ENCODE peak calls at places on chromosome 19, in four cellular contexts. U, P, S and C are unnamed samples.

GRCh38 chr19:13154911-13155471 is 4.8 kb downstream of the IER2 start:
- DNase-seq in P (peak), U (peak), S (no peak), C (peak)

GRCh38 chr19:17337675-17338439 is 504 bp downstream of the GTPBP3 start:
- DNase-seq in P (no peak), U (no peak), S (no peak), C (no peak)

GRCh38 chr19:29810504-29810871 is 1.3 kb upstream of the CCNE1 start:
- DNase-seq in P (peak), S (peak), U (no peak), C (no peak)

GRCh38 chr19:50551713-50552187 is 16.5 kb downstream of the LRRC4B start:
- DNase-seq in S (no peak), U (no peak), P (no peak), C (no peak)

GRCh38 chr19:56321981-56322558 is 7.4 kb upstream of the ZSCAN5A start:
- DNase-seq in P (no peak), S (no peak), U (no peak), C (no peak)

GRCh38 chr19:51200071-51200470 is 24.8 kb upstream of the CD33 start:
- DNase-seq in P (no peak), U (no peak), S (no peak), C (no peak)

GRCh38 chr19:6068711-6069110 is 41.6 kb downstream of the RFX2 start:
- DNase-seq in P (no peak), U (no peak), S (no peak), C (no peak)

GRCh38 chr19:31126236-31126635 is 223.0 kb downstream of the TSHZ3 start:
- DNase-seq in S (no peak), U (no peak), P (no peak), C (no peak)

GRCh38 chr19:38303517-38304351 is at the start of gene C19orf33:
- DNase-seq in P (peak), U (no peak), S (peak), C (no peak)

GRCh38 chr19:21402303-21402985 is 5.5 kb downstream of the ZNF493 start:
- DNase-seq in U (no peak), S (no peak), P (no peak), C (no peak)

GRCh38 chr19:37936166-37936565 is 29.2 kb downstream of the SIPA1L3 start:
- DNase-seq in S (no peak), U (no peak), P (peak), C (no peak)

GRCh38 chr19:11091343-11092153 is 2.3 kb downstream of the LDLR start:
- DNase-seq in P (peak), S (no peak), U (peak), C (no peak)

GRCh38 chr19:53388168-53388567 is 6.8 kb upstream of the ZNF765 start:
- DNase-seq in U (no peak), P (no peak), S (no peak), C (no peak)

GRCh38 chr19:51066393-51066792 is 1.5 kb upstream of the KLK13 start:
- DNase-seq in U (no peak), P (no peak), S (no peak), C (no peak)

GRCh38 chr19:8304841-8305621 is 3.1 kb downstream of the CD320 start:
- DNase-seq in S (no peak), P (peak), U (no peak), C (peak)

GRCh38 chr19:35154535-35155406 is at the start of gene FXYD5:
- DNase-seq in S (no peak), P (peak), U (peak), C (peak)

GRCh38 chr19:4090351-4091220 is 23.9 kb upstream of the ZBTB7A start:
- DNase-seq in P (no peak), U (no peak), S (no peak), C (no peak)

GRCh38 chr19:4089400-4089908 is 22.8 kb upstream of the ZBTB7A start:
- DNase-seq in P (peak), U (no peak), S (no peak), C (no peak)

GRCh38 chr19:4089946-4090345 is 23.2 kb upstream of the ZBTB7A start:
- DNase-seq in S (no peak), U (no peak), P (no peak), C (no peak)

GRCh38 chr19:4088065-4088679 is 21.5 kb upstream of the ZBTB7A start:
- DNase-seq in U (no peak), P (no peak), S (no peak), C (no peak)

GRCh38 chr19:4088975-4089374 is 22.3 kb upstream of the ZBTB7A start:
- DNase-seq in P (no peak), U (no peak), S (no peak), C (no peak)
- H3K4me3 ChIP-seq in P (no peak), U (no peak), S (no peak), C (no peak)

GRCh38 chr19:49472936-49473335 is 1.1 kb upstream of the FLT3LG start:
- DNase-seq in P (no peak), S (no peak), U (no peak), C (no peak)

GRCh38 chr19:49475995-49476880 is 2.2 kb downstream of the FLT3LG start:
- DNase-seq in U (no peak), P (no peak), S (no peak), C (peak)

GRCh38 chr19:49473868-49474544 is at the start of gene FLT3LG:
- DNase-seq in S (no peak), U (peak), P (peak), C (peak)

GRCh38 chr19:49474545-49474930 is 523 bp downstream of the FLT3LG start:
- DNase-seq in S (no peak), U (no peak), P (no peak), C (no peak)

DNA sequence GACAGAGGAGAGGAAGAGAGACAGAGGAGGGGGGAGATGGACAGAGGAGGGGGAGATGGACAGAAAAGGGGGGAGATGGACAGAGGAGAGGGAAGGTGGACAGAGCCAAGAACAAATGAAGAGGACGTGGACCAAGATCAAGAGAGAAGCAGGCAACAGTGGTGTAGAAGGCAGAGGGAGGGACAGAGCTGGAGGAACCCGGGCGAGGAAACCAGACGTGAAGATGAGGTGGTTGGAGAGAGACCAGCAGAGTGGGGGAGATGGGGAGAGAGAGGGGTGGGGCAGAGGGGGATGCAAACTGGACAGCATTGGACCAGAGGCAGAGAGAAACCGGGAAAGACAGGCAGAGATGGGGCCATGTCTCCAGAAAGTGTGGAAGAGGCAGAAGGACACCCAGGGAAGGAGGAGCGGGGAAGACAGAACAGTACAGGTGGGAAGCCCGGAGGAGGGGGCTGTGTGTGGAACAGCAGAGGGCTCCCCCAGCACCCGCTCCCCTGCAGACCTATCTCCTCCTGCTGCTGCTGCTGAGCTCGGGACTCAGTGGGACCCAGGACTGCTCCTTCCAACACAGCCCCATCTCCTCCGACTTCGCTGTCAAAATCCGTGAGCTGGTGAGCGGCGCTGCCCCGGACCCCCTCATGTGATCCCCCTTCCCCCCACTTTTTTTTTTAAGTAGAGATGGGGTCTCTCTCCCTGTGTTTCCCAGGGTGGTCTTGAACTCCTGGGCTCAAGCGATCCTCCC is 1.3 kb downstream of the FLT3LG start:
- DNase-seq in S (no peak), P (no peak), U (no peak), C (no peak)
- TF ChIP-seq CTCF in S (no peak), P (no peak), U (no peak), C (no peak)

GRCh38 chr19:42279148-42279901 is 10.3 kb downstream of the CIC start:
- DNase-seq in U (no peak), P (no peak), S (no peak), C (no peak)
- H3K4me3 ChIP-seq in U (peak), P (peak), S (peak), C (peak)

DNA sequence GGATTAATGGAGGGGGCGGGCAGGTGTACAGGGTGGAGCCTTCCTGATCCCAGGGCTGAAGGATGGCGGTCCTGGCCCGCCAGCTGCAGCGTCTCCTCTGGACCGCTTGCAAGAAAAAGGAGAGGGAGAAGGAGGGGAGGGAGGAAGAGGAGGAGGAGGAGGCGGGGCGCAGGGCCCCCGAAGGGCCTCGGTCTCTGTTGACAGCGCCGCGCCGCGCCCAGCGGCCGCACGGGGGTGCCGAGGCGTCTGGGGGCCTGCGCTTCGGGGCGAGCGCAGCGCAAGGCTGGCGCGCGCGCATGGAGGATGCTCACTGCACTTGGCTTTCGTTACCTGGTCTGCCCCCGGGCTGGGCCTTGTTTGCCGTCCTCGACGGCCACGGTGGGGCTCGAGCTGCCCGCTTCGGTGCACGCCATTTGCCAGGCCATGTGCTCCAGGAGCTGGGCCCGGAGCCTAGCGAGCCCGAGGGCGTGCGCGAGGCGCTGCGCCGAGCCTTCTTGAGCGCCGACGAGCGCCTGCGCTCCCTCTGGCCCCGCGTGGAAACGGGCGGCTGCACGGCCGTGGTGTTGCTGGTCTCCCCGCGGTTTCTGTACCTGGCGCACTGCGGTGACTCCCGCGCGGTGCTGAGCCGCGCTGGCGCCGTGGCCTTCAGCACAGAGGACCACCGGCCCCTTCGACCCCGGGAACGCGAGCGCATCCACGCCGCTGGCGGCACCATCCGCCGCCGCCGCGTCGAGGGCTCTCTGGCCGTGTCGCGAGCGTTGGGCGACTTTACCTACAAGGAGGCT is at the start of gene PPM1N:
- DNase-seq in P (no peak), U (no peak), S (no peak), C (peak)
- TF ChIP-seq CTCF in P (no peak), U (no peak), S (peak), C (no peak)

GRCh38 chr19:14347999-14348889 is 33.0 kb upstream of the ADGRE5 start:
- DNase-seq in U (no peak), S (no peak), P (peak), C (peak)
- H3K4me3 ChIP-seq in U (peak), S (no peak), P (peak), C (peak)

DNA sequence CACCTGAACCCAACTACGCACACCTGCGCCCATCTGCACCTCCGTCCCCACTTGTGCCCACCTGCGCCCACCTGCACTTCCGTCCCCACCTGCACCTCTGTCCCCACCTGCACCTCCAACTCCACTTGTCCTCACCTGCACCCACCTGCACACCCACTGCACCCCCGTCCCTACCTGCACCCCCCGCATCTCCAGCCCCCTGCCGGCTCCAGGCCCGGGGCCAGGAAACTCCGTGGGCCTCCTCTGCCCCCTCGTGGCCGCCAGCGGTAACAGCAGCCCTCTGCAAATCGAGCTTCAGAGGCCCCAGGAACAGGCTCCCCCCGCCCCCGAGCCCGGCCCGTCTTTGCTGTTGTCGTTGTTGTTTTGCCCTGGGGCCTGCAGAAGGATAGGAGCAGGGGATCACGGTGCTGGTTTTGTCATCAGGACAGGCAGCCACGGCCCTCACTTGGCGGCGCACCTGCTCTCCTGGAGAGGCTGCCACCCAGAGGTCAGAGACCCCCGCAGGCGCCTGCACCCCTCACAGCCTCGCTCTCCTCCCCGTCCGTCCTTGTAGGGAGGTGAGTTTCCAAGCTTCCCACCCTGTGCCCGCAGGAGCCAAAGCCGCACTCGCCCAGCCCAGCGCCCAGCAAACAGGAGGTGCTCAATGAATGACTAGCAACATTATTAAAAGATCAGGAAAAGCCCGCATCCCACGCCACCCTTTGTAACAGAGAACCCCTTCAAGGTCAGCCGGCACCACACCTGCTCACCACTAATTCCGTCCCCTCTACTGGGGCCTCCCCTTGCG is 65.4 kb downstream of the GNG7 start:
- DNase-seq in P (peak), S (no peak), U (no peak), C (peak)
- TF ChIP-seq CTCF in P (peak), S (peak), U (peak), C (peak)

GRCh38 chr19:45324349-45324907 is 1.8 kb upstream of the CKM start:
- DNase-seq in U (no peak), P (no peak), S (no peak), C (peak)

GRCh38 chr19:45323671-45324081 is 1.0 kb upstream of the CKM start:
- DNase-seq in U (no peak), P (peak), S (no peak), C (no peak)

GRCh38 chr19:45322311-45322710 is 364 bp downstream of the CKM start:
- DNase-seq in P (no peak), S (no peak), U (no peak), C (peak)

GRCh38 chr19:45321848-45322247 is 827 bp downstream of the CKM start:
- DNase-seq in U (no peak), P (no peak), S (no peak), C (no peak)

DNA sequence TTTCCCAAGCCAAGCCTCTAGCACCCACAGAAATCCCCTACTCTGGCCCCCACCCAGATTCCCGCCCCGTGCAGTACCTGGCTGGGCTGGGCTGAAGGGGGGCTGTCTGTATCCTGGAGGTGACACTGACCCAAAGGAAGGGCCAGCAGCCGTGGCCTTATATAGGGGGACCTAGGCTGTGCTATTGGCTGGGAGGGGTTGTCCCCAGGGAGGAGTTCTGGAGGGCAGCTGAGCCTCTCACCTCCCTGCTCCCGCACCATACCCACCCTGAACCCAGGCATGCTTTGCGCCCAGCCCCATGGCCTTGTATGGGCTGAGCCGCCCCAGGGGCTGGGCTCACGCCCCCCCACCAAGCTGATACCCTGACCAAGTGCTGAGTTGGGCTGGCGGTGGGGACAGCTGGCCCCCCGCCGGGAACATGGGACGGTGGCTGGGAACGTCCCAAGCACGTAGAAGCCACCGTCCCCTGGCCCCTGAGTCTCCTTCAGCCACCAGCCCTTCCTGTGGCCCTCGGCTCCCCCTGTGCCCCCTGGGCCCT is at the start of gene CKM:
- DNase-seq in S (no peak), P (no peak), U (no peak), C (no peak)
- H3K4me3 ChIP-seq in S (peak), P (peak), U (no peak), C (no peak)

DNA sequence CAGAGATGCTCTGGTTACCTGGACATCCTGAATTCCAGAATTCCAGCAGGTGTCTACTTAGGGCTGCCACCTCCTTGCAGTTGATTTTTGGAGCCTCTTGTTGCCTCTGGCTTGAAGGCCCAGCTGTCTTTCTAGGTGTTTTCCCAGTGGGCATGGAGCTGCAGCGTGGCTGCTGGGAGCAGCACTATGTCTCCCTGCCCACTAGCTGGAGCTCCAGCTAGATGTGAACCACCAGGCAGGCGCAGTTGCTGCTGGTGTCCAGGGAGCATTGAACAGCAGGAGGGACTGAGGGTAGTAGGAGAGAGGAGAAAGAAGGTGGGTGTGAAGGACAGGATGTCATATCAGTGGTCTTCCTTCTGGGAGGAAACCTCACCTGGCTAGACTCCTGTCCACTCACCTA is 9.9 kb upstream of the SELENOW start:
- DNase-seq in U (no peak), P (no peak), S (no peak), C (no peak)
- TF ChIP-seq CTCF in U (no peak), P (no peak), S (peak), C (no peak)